ENCODE peak calls at places on chromosomes 1 and 21, in five cellular contexts. J is IMR-90, M is neuronal stem cell, E is mesenchymal stem cell, B is H1. Y is an unnamed sample.

GRCh38 chr1:233725423-233725822 is 111.5 kb downstream of the KCNK1 start:
- DNase-seq in J (no peak), M (no peak), E (no peak), B (no peak), Y (no peak)

GRCh38 chr1:150142083-150142482 is 7.6 kb upstream of the PLEKHO1 start:
- DNase-seq in J (no peak), M (no peak), E (no peak), B (no peak), Y (no peak)

GRCh38 chr1:41312991-41313645 is 48.1 kb upstream of the FOXO6 start:
- DNase-seq in J (no peak), M (no peak), E (no peak), B (no peak), Y (no peak)

GRCh38 chr1:62159940-62160348 is 34.7 kb upstream of the L1TD1 start:
- DNase-seq in J (no peak), M (no peak), E (no peak), B (no peak), Y (no peak)

GRCh38 chr1:12555411-12556367 is 62.3 kb downstream of the DHRS3 start:
- DNase-seq in J (no peak), M (no peak), E (no peak), B (no peak), Y (no peak)

GRCh38 chr1:165896277-165896676 is 68.9 kb downstream of the UCK2 start:
- DNase-seq in J (peak), M (no peak), E (peak), B (no peak), Y (peak)

GRCh38 chr21:25960423-25960822 is 210.1 kb downstream of the APP start:
- DNase-seq in J (no peak), M (peak), E (peak), B (peak), Y (no peak)

GRCh38 chr1:4637616-4638346 is 16.6 kb upstream of the AJAP1 start:
- DNase-seq in J (no peak), M (no peak), E (no peak), B (no peak), Y (no peak)

GRCh38 chr1:28613175-28613574 is 21.1 kb downstream of the RAB42 start:
- DNase-seq in J (no peak), M (no peak), E (no peak), B (no peak), Y (no peak)

GRCh38 chr1:178341218-178341956 is 155.4 kb downstream of the CLEC20A start:
- DNase-seq in J (peak), M (peak), E (peak), B (peak), Y (peak)

GRCh38 chr1:85838238-85838637 is 130.0 kb upstream of the ZNHIT6 start:
- DNase-seq in J (no peak), M (no peak), E (no peak), B (no peak), Y (no peak)

GRCh38 chr1:211340622-211341487 is 14.2 kb downstream of the TRAF5 start:
- DNase-seq in J (no peak), M (no peak), E (no peak), B (no peak), Y (no peak)

GRCh38 chr1:119962296-119962968 is 66.1 kb upstream of the ADAM30 start:
- DNase-seq in J (no peak), M (no peak), E (no peak), B (no peak), Y (no peak)

GRCh38 chr1:32693455-32694174 is 9.0 kb downstream of the SYNC start:
- DNase-seq in J (no peak), M (no peak), E (no peak), B (no peak), Y (no peak)

GRCh38 chr1:218112862-218113261 is 172.2 kb upstream of the RRP15 start:
- DNase-seq in J (no peak), M (no peak), E (no peak), B (no peak), Y (no peak)

GRCh38 chr1:24443241-24443656 is 27.6 kb downstream of the NIPAL3 start:
- DNase-seq in J (no peak), M (no peak), E (no peak), B (no peak), Y (no peak)

GRCh38 chr1:33715195-33715811 is 148.6 kb upstream of the HMGB4 start:
- DNase-seq in J (no peak), M (no peak), E (no peak), B (no peak), Y (peak)

GRCh38 chr1:119370748-119371147 is 2.2 kb downstream of the HAO2 start:
- DNase-seq in J (no peak), M (no peak), E (no peak), B (no peak), Y (no peak)

GRCh38 chr1:10020668-10021067 is 12.1 kb upstream of the UBE4B start:
- DNase-seq in J (no peak), M (no peak), E (no peak), B (no peak), Y (no peak)

GRCh38 chr1:109818351-109819325 is 54.9 kb upstream of the EPS8L3 start:
- DNase-seq in J (no peak), M (no peak), E (no peak), B (no peak), Y (no peak)

GRCh38 chr1:205056956-205057568 is 14.1 kb downstream of the CNTN2 start:
- DNase-seq in J (no peak), M (no peak), E (no peak), B (no peak), Y (no peak)

GRCh38 chr1:93980320-93980744 is 71.1 kb upstream of the GCLM start:
- DNase-seq in J (no peak), M (peak), E (no peak), B (no peak), Y (no peak)

GRCh38 chr1:205913451-205914204 is 29.6 kb downstream of the SLC26A9 start:
- DNase-seq in J (no peak), M (no peak), E (no peak), B (no peak), Y (no peak)

GRCh38 chr1:116532698-116533424 is 38.0 kb downstream of the CD58 start:
- DNase-seq in J (no peak), M (no peak), E (no peak), B (no peak), Y (no peak)

GRCh38 chr21:26437326-26438009 is 135.6 kb downstream of the CYYR1 start:
- DNase-seq in J (no peak), M (no peak), E (no peak), B (no peak), Y (no peak)

GRCh38 chr1:77281491-77282186 is at the start of gene AK5:
- DNase-seq in J (peak), M (peak), E (peak), B (no peak), Y (peak)

GRCh38 chr1:151478140-151478812 is 19.0 kb upstream of the POGZ start:
- DNase-seq in J (no peak), M (no peak), E (no peak), B (no peak), Y (no peak)

GRCh38 chr21:29343517-29343916 is 44.8 kb downstream of the BACH1 start:
- DNase-seq in J (peak), M (no peak), E (peak), B (no peak), Y (peak)

GRCh38 chr1:48654606-48655210 is 122.0 kb downstream of the BEND5 start:
- DNase-seq in J (no peak), M (peak), E (no peak), B (no peak), Y (peak)

GRCh38 chr1:117760069-117760468 is 154.2 kb downstream of the TENT5C start:
- DNase-seq in J (no peak), M (no peak), E (no peak), B (no peak), Y (no peak)

GRCh38 chr1:81894867-81895266 is 94.1 kb downstream of the ADGRL2 start:
- DNase-seq in J (no peak), M (no peak), E (peak), B (no peak), Y (no peak)

GRCh38 chr1:230359992-230360391 is 66.1 kb downstream of the PGBD5 start:
- DNase-seq in J (peak), M (no peak), E (peak), B (no peak), Y (peak)

GRCh38 chr1:184994301-184994700 is 20.0 kb upstream of the NIBAN1 start:
- DNase-seq in J (no peak), M (no peak), E (no peak), B (no peak), Y (no peak)

GRCh38 chr1:21619041-21619947 is 49.9 kb downstream of the RAP1GAP start:
- DNase-seq in J (no peak), M (no peak), E (no peak), B (no peak), Y (no peak)
- H3K23ac ChIP-seq in J (no peak), M (peak), E (no peak), B (no peak), Y (no peak)

DNA sequence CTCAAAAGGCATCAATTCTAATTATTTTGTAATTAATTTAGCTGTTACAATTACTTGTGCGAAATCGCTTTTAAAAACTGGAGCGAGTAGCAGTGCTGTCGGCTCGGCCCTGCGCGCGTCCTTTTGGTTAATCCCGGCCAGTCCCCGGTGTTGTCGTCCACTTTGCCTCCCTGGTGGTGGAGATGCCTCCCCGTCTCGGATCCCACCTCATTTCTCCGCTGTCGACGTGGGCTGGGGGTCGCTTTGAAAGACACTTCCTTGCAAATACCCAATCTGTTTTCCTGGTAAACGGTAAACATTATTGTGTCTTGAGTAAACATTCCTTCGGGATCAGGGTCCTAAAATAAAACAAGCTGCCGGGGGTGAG is 3.7 kb downstream of the FOXD3 start:
- DNase-seq in J (no peak), M (no peak), E (no peak), B (no peak), Y (no peak)
- H3K4me3 ChIP-seq in J (no peak), M (no peak), E (no peak), B (peak), Y (no peak)

DNA sequence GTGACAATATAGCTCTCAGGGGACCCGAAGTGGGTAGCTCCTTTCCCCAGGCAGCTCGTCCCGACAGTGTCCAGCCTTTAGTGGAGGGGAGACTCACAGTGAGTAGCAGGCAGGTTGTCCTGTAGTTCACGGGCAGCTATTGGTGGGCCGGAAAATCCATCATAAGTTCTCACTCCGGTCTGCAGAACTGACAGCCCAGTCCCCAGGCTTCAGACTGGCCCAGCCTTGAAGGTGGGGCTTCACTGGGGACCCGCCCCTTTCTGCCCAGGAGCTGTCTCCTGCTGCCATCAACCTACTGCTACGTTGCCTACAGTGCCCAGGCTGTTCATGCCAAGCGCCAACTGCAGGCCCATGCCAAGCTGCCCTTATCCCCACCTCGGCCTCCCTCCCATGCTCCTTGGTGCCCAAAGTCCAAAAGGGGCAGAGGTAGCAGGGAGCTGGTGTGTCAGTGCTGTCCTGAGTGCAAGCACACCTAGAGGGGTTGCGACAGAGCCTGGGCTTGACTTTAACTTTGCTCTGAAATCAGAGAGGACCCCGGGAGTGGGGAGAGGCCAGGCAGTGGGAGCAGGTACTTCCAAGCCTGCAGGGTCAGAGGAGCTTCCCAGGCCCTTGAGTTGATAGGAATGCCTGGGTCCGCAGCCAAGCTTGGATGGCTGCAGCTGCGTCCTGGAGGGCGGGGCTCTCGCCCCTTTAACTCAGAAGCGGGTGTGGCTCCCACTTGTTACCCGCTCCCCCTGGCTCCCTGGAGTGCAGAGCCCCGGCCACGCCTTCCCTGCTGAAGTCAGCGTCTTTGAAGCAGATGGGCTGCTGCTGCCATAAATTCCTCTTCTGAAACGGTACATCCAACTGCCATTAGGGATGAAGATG is 1144.3 kb upstream of the NCAM2 start:
- DNase-seq in J (no peak), M (no peak), E (no peak), B (peak), Y (no peak)
- H4K91ac ChIP-seq in J (no peak), M (no peak), E (no peak), B (no peak), Y (no peak)

DNA sequence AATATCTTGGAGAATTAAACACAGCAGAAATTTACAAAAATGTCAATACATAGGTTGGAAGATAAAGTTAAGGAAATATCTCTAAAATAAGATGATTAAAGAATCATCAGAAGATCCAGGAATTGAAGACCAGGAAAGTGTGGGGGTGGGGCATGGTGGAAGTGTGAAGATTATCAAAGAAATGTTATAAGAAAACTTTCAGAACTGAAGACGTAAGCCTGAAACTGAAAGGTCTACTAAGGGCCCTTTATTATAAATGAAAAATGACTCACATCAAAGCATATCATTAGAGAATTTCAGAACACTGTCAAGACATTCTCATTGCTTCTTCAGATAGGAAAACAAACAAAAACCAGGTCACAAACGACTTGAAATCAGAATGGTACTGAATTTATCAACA is 92.4 kb upstream of the DPT start:
- DNase-seq in J (no peak), M (no peak), E (no peak), B (no peak), Y (no peak)
- H3K23ac ChIP-seq in J (no peak), M (no peak), E (no peak), B (no peak), Y (no peak)

DNA sequence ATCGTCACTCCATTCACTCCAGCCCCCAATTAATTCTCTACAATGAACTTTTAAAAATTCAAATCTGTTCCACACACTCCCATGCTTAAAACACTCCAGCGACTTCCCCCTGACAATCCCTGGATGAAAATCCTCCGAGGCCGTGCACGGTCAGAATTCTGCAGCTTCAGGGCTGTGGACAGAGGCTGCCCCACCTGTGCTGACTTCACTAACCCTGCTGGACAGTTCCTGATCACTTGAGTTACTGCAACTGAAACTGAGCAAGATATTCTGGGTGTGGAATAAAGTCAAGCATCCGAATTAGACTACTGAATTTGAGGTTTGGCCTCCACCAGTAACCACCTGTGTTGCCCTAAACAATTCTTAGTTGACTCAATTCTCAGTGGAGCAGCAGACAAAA is 1.0 kb upstream of the JAK1 start:
- DNase-seq in J (no peak), M (no peak), E (no peak), B (no peak), Y (no peak)
- H3K4me3 ChIP-seq in J (no peak), M (no peak), E (no peak), B (no peak), Y (no peak)

DNA sequence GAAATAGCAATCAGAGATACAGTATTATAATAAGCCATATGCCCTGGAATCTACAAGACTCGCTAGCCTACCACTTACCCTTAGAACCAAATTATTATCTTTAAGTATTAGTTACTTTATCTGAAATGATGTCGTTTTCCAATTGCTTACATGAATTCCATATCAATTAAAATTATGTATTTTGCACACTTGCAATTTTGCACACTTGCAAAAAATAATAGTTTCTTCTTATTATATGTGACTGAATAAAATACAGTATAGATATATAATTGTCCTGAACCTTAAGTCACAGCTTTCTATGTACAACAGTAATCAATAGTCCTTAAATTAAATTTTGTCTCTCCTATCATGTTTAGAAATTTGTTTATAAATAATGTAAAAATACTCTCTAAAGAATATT is 2095.1 kb downstream of the NCAM2 start:
- DNase-seq in J (no peak), M (no peak), E (no peak), B (no peak), Y (no peak)
- H4K91ac ChIP-seq in J (no peak), M (no peak), E (no peak), B (no peak), Y (no peak)

DNA sequence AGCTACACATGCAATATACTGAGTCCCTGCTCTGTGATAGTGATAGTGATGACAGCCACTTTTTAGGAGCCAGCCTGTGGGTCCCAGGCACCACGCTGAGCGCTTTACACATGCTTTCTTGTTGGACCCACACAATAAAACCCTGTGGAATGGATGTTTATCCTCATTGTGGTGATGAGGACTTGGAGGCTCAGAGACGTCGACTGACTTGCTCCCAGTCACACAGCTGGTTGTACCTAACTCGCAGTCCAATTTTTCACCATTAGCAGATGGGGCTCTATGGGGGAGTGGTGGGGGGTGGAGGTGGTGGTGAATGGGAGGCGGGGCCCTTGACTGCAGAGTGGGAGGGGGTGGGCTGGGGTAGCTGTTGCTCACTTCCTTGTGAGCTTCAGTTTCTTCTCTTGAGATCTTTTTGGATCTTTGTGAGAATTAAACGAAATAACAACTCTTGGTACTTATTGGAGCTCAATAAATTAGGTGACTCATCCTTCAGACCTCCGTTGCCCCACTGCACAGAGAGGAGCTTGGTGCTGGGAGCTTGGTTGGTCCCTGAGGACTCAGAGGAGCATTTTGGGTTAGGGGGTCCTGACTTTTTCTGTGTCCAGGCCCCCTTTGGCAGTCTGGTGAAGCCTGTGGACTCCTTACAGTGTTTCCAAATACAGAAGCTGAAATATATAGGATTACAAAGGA is 61.8 kb upstream of the CD1D start:
- DNase-seq in J (no peak), M (no peak), E (no peak), B (no peak), Y (no peak)
- H3K23ac ChIP-seq in J (no peak), M (no peak), E (no peak), B (no peak), Y (no peak)

DNA sequence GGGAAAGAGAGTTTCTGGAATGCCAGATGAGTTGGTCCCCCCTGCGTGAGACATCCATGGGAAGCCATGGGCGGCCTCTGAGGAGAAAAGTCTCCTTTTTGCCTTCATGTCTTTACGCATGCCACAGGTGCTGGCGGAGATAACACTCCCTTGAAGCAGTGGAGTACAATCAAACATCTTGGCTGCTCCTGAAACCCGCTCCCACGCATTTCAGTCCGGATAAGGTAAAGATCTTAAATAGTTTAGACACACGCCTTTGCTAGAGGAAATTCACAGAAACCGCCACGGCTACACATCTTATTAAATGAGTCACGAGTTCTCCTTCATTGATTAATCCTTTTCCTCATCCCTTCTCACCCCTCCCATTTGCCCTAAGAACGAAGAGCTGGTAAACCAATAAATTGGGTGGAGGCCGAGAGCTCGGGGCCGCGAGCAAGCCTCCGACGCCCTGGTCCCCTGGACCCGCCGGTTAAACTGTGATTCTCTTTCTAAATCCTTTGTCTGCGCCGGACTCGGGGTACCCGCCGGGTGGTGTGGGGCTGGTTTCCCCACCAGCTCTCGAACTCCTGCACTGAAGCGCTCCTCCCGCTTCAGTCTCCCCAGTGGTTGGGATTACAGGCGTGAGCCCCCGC is 6.6 kb upstream of the ZNF669 start:
- DNase-seq in J (peak), M (peak), E (peak), B (no peak), Y (no peak)
- H3K4me3 ChIP-seq in J (peak), M (peak), E (peak), B (peak), Y (peak)

Y was measured in trophoblast cell.